ENCODE peak calls at places on chromosomes 4 and X, in seven cellular contexts. C is foreskin fibroblast, X is tibial artery, P is lower lobe of right lung, W is mucosa of descending colon, Q is cardiac muscle cell, T is bronchial epithelial cell. N is an unnamed sample.

GRCh38 chrX:133935096-133935495 is 50.3 kb downstream of the GPC3 start:
- DNase-seq in Q (no peak), C (no peak), X (no peak), P (no peak), W (no peak), T (no peak), N (no peak)

GRCh38 chr4:120770897-120771296 is 151.6 kb downstream of the PRDM5 start:
- DNase-seq in T (no peak), P (no peak), C (no peak), Q (no peak), X (no peak), W (no peak), N (no peak)

GRCh38 chr4:76896048-76896447 is 1.9 kb downstream of the SOWAHB start:
- DNase-seq in T (no peak), W (no peak), P (no peak), Q (no peak), C (no peak), X (no peak), N (no peak)

GRCh38 chrX:152923599-152923998 is 25.7 kb downstream of the ZNF185 start:
- DNase-seq in Q (no peak), T (no peak), X (no peak), C (no peak), P (no peak), W (no peak), N (no peak)

GRCh38 chr4:174870311-174870710 is 41.3 kb upstream of the GLRA3 start:
- DNase-seq in C (no peak), Q (no peak), T (no peak), X (no peak), W (no peak), P (no peak), N (no peak)

GRCh38 chr4:39642885-39643550 is 4.4 kb upstream of the SMIM14 start:
- DNase-seq in P (no peak), W (no peak), Q (no peak), T (peak), C (no peak), X (no peak), N (no peak)

GRCh38 chrX:9586992-9587392 is 122.1 kb downstream of the TBL1X start:
- DNase-seq in X (no peak), T (no peak), Q (peak), P (no peak), C (no peak), W (no peak), N (no peak)

GRCh38 chr4:145230726-145231125 is 50.3 kb upstream of the OTUD4 start:
- DNase-seq in C (peak), P (no peak), W (no peak), Q (no peak), X (no peak), T (peak), N (no peak)

GRCh38 chr4:140116442-140117104 is 37.4 kb downstream of the MAML3 start:
- DNase-seq in T (peak), Q (no peak), P (no peak), X (no peak), W (no peak), C (no peak), N (no peak)

GRCh38 chr4:20773144-20773997 is 73.1 kb downstream of the PACRGL start:
- DNase-seq in W (no peak), Q (peak), X (peak), P (peak), T (peak), C (peak), N (peak)

GRCh38 chr4:176782794-176783193 is 9.9 kb downstream of the VEGFC start:
- DNase-seq in W (no peak), T (no peak), P (no peak), X (no peak), C (no peak), Q (no peak), N (no peak)

GRCh38 chr4:113869743-113870375 is 108.3 kb upstream of the CAMK2D start:
- DNase-seq in P (no peak), X (no peak), T (peak), C (peak), W (no peak), Q (no peak), N (no peak)

GRCh38 chr4:138225477-138225876 is 16.7 kb downstream of the SLC7A11 start:
- DNase-seq in P (no peak), C (no peak), X (no peak), T (no peak), Q (no peak), W (no peak), N (no peak)

GRCh38 chr4:122639181-122639580 is 18.3 kb upstream of the IL21 start:
- DNase-seq in Q (no peak), P (no peak), C (no peak), X (no peak), T (peak), W (no peak), N (no peak)

GRCh38 chrX:26286836-26287235 is 70.9 kb downstream of the MAGEB5 start:
- DNase-seq in Q (no peak), W (no peak), C (no peak), T (no peak), X (no peak), P (no peak), N (no peak)

GRCh38 chr4:75598390-75598789 is 31.9 kb downstream of the CDKL2 start:
- DNase-seq in X (no peak), P (no peak), T (peak), W (no peak), C (no peak), Q (no peak), N (no peak)

GRCh38 chrX:115642895-115643530 is 82.0 kb downstream of the PLS3 start:
- DNase-seq in P (no peak), Q (peak), T (peak), W (no peak), X (peak), C (peak), N (peak)

GRCh38 chr4:185127021-185127925 is 15.8 kb upstream of the SLC25A4 start:
- DNase-seq in P (peak), Q (peak), X (no peak), C (no peak), T (no peak), W (no peak), N (no peak)

GRCh38 chr4:158891256-158891655 is 122.4 kb downstream of the FNIP2 start:
- DNase-seq in X (no peak), C (no peak), Q (no peak), P (no peak), T (no peak), W (no peak), N (no peak)

GRCh38 chr4:102847687-102848086 is 20.3 kb upstream of the UBE2D3 start:
- DNase-seq in T (no peak), Q (no peak), C (no peak), P (no peak), W (no peak), X (no peak), N (no peak)

GRCh38 chrX:72130762-72131231 is 918 bp downstream of the RTL5 start:
- DNase-seq in P (no peak), W (no peak), X (no peak), Q (no peak), T (no peak), C (no peak), N (no peak)

GRCh38 chr4:176788248-176788647 is 4.5 kb downstream of the VEGFC start:
- DNase-seq in W (no peak), X (no peak), P (no peak), C (no peak), Q (no peak), T (no peak), N (no peak)

GRCh38 chrX:71118032-71118984 is at the start of gene MED12:
- DNase-seq in C (peak), T (peak), P (peak), Q (peak), W (peak), X (peak), N (peak)

GRCh38 chr4:112060212-112060611 is 85.0 kb upstream of the FAM241A start:
- DNase-seq in T (peak), X (no peak), Q (peak), C (peak), W (no peak), P (no peak), N (no peak)

GRCh38 chr4:92791876-92792490 is 488.2 kb downstream of the GRID2 start:
- DNase-seq in W (no peak), Q (peak), T (no peak), P (no peak), C (no peak), X (no peak), N (no peak)

GRCh38 chr4:169229571-169230028 is 41.2 kb downstream of the SH3RF1 start:
- DNase-seq in X (peak), C (peak), P (no peak), Q (no peak), T (peak), W (no peak), N (no peak)

GRCh38 chrX:50877310-50877709 is 33.2 kb upstream of the BMP15 start:
- DNase-seq in P (no peak), C (no peak), T (no peak), X (no peak), Q (no peak), W (no peak), N (no peak)

GRCh38 chrX:150934453-150934852 is 36.0 kb upstream of the CD99L2 start:
- DNase-seq in C (peak), Q (no peak), X (no peak), T (peak), W (no peak), P (no peak), N (no peak)

GRCh38 chr4:156792462-156793085 is 179.0 kb downstream of the PDGFC start:
- DNase-seq in W (no peak), P (no peak), T (no peak), X (no peak), Q (no peak), C (no peak), N (no peak)

GRCh38 chrX:38881727-38882126 is 80.5 kb downstream of the MID1IP1 start:
- DNase-seq in Q (no peak), P (no peak), X (no peak), W (no peak), T (no peak), C (no peak), N (no peak)

GRCh38 chrX:51641421-51642021 is 22.8 kb upstream of the CENPVL3 start:
- DNase-seq in W (no peak), Q (peak), X (no peak), T (peak), P (no peak), C (peak), N (peak)

GRCh38 chrX:97401154-97401553 is 517.4 kb downstream of the RPA4 start:
- DNase-seq in X (no peak), Q (no peak), P (no peak), T (no peak), C (peak), W (no peak), N (no peak)

GRCh38 chr4:153661215-153661822 is 22.8 kb upstream of the TLR2 start:
- DNase-seq in Q (no peak), C (no peak), W (no peak), P (no peak), X (no peak), T (peak), N (no peak)

GRCh38 chrX:373641-374471 is 12.9 kb downstream of the PPP2R3B start:
- DNase-seq in X (no peak), P (no peak), C (peak), Q (peak), W (no peak), T (peak), N (peak)
- TF ChIP-seq CTCF in X (no peak), P (no peak), C (no peak), Q (no peak), W (no peak), T (no peak), N (no peak)

GRCh38 chr4:105751718-105752299 is 43.2 kb downstream of the GSTCD start:
- DNase-seq in Q (no peak), T (no peak), P (no peak), W (no peak), X (no peak), C (no peak), N (no peak)
- TF ChIP-seq CTCF in Q (no peak), T (no peak), P (no peak), W (no peak), X (no peak), C (no peak), N (no peak)

GRCh38 chr4:141705048-141705746 is 68.8 kb downstream of the IL15 start:
- DNase-seq in W (no peak), T (no peak), C (no peak), P (no peak), X (no peak), Q (no peak), N (no peak)
- TF ChIP-seq CTCF in W (no peak), T (no peak), C (no peak), P (no peak), X (no peak), Q (no peak), N (no peak)

GRCh38 chr4:134865675-134866074 is 664.1 kb upstream of the PABPC4L start:
- DNase-seq in C (no peak), Q (no peak), P (no peak), T (no peak), X (no peak), W (no peak), N (no peak)
- TF ChIP-seq CTCF in C (no peak), Q (no peak), P (no peak), T (no peak), X (no peak), W (no peak), N (peak)

GRCh38 chrX:110853610-110854009 is 58.0 kb upstream of the CHRDL1 start:
- DNase-seq in C (peak), T (peak), W (no peak), X (no peak), Q (peak), P (no peak), N (peak)

GRCh38 chrX:110846071-110846470 is 50.5 kb upstream of the CHRDL1 start:
- DNase-seq in X (no peak), W (no peak), P (no peak), Q (no peak), T (no peak), C (peak), N (no peak)

GRCh38 chrX:110852180-110852579 is 56.6 kb upstream of the CHRDL1 start:
- DNase-seq in W (no peak), P (no peak), X (no peak), Q (peak), T (peak), C (peak), N (peak)

GRCh38 chrX:110847334-110847733 is 51.7 kb upstream of the CHRDL1 start:
- DNase-seq in P (no peak), C (peak), T (peak), W (no peak), X (no peak), Q (peak), N (peak)

DNA sequence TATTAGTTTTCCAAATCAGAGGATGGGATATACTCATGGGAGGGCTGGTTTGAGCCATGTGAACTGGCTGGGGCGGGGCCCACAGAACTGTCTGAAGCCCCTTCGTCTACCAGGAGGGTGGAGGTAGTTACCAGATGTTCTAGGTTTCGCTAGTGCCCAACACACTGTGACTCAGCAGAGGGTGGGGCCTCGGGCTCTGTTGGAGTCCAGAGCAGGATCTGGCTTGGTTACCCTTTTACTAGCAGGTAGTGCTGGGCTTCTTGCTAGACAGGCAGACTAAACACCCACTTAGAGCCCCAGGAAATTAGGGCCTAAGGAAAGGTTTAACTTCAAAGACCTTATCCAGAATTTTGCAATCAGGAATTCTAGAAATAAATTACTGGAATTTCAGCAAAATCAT is 56.2 kb upstream of the CHRDL1 start:
- DNase-seq in Q (no peak), X (peak), P (no peak), C (peak), T (peak), W (no peak), N (no peak)
- TF ChIP-seq CTCF in Q (no peak), X (no peak), P (no peak), C (no peak), T (no peak), W (no peak), N (no peak)

GRCh38 chr4:23368081-23368697 is 521.7 kb downstream of the PPARGC1A start:
- DNase-seq in C (no peak), Q (peak), P (no peak), T (peak), W (no peak), X (no peak), N (no peak)
- TF ChIP-seq CTCF in C (no peak), Q (peak), P (peak), T (peak), W (no peak), X (no peak), N (peak)

GRCh38 chrX:131818297-131818936 is 204.7 kb upstream of the STK26 start:
- DNase-seq in P (no peak), T (no peak), X (no peak), C (no peak), W (no peak), Q (no peak), N (no peak)

GRCh38 chrX:131816551-131817136 is 206.5 kb upstream of the STK26 start:
- DNase-seq in X (peak), W (no peak), T (no peak), Q (no peak), C (peak), P (no peak), N (no peak)

GRCh38 chrX:131812847-131813825 is 210.0 kb upstream of the STK26 start:
- DNase-seq in C (peak), W (no peak), P (no peak), Q (no peak), X (no peak), T (no peak), N (no peak)
- TF ChIP-seq CTCF in C (peak), W (no peak), P (peak), Q (no peak), X (peak), T (no peak), N (no peak)

GRCh38 chr4:34469518-34469917 is 1774.8 kb downstream of the ARAP2 start:
- DNase-seq in Q (no peak), T (no peak), C (no peak), W (no peak), X (no peak), P (no peak), N (no peak)

DNA sequence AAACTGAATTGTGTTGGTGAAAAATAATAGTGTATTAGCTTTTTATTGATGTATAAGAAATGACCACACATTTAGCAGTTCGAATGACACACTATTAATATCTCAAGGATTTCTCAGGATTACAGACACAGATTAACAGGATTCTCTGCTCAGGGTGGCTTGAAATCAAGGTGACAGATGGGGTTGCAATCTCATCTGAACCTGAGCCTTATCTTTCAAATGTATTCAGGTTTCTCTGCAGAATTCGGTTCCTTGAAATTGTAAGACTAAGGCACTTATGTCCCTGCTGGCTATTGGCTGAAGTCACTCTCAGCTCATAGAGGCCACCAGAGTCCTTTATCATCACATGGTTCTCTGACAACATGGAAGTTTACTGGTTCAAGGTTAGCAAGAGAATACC is 1780.1 kb downstream of the ARAP2 start:
- DNase-seq in Q (no peak), X (no peak), C (no peak), T (no peak), P (no peak), W (no peak), N (no peak)
- TF ChIP-seq CTCF in Q (no peak), X (no peak), C (no peak), T (no peak), P (no peak), W (no peak), N (no peak)

GRCh38 chrX:130734713-130735112 is 168.3 kb downstream of the ENOX2 start:
- DNase-seq in W (no peak), C (no peak), X (no peak), Q (no peak), P (no peak), T (no peak), N (no peak)
- TF ChIP-seq CTCF in W (no peak), C (no peak), X (no peak), Q (no peak), P (no peak), T (no peak), N (no peak)

DNA sequence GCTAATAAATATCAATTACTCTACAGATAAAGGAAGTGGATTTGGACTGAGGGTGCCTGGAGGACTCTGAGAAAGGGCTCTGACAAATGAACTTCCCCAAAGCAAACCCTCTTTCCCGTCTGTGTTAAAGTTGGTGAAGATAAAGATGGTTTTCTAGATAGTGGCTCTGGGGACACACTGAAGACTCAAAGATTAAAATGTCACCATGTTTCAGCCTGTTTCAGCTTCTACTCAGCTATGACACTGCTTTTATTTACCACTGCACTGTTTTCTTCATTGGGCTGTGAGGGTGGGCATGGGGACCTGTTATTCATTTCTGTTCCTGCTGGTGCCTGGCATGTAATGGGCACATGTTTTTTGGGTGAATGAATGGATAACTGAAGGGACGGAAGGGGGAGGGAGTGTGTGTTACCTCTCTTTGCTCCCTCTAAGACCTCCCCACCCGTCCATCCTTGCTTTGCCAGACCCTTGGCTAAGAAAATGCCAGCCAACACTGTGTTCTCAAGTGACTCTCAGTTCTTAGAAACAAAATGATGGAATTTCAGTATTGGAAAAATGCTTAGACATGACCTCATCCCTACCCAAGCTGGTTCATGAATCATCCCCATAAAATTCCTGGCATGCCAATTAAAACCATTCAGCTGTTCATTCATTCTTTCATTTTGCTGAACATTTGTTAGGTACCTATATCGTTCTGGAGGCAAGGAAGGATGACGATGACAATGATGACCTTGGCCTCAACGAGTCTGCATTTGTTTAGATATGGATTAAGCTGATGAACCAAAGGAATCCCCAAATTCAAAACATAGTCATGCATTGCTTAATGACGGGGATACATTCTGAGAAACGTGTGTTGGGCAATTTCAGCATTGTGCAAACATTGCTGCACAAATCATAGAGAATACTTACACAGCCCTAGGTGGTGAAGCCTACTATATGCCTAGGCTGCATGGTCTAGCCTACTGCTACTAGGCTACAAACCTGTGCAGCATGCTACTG is 13.4 kb upstream of the STK32B start:
- DNase-seq in C (peak), W (no peak), P (no peak), T (peak), Q (no peak), X (peak), N (no peak)
- TF ChIP-seq CTCF in C (no peak), W (no peak), P (no peak), T (no peak), Q (no peak), X (no peak), N (no peak)